ENCODE peak calls at places on chromosomes 3 and 15, in five cellular contexts. One of them, this sample, is unnamed.

GRCh38 chr3:41673643-41674042 is 288.3 kb downstream of the ULK4 start:
- DNase-seq in lower lobe of right lung: no peak
- DNase-seq in CD8-positive, alpha-beta T cell: no peak
- DNase-seq in aorta: no peak
- DNase-seq in CD4-positive, CD25-positive, alpha-beta regulatory T cell: no peak
- DNase-seq in this sample: no peak

GRCh38 chr15:90004671-90005070 is 3.5 kb downstream of the ZNF710 start:
- DNase-seq in CD8-positive, alpha-beta T cell: no peak
- DNase-seq in lower lobe of right lung: peak
- DNase-seq in CD4-positive, CD25-positive, alpha-beta regulatory T cell: no peak
- DNase-seq in aorta: peak
- DNase-seq in this sample: peak

GRCh38 chr15:34853001-34853758 is 57.8 kb upstream of the ACTC1 start:
- DNase-seq in CD8-positive, alpha-beta T cell: no peak
- DNase-seq in aorta: no peak
- DNase-seq in CD4-positive, CD25-positive, alpha-beta regulatory T cell: no peak
- DNase-seq in lower lobe of right lung: no peak
- DNase-seq in this sample: peak

GRCh38 chr3:157393076-157393475 is 43.6 kb upstream of the PTX3 start:
- DNase-seq in CD8-positive, alpha-beta T cell: no peak
- DNase-seq in lower lobe of right lung: no peak
- DNase-seq in CD4-positive, CD25-positive, alpha-beta regulatory T cell: no peak
- DNase-seq in aorta: no peak
- DNase-seq in this sample: peak

GRCh38 chr15:68447209-68447608 is 15.2 kb upstream of the ITGA11 start:
- DNase-seq in lower lobe of right lung: no peak
- DNase-seq in CD4-positive, CD25-positive, alpha-beta regulatory T cell: no peak
- DNase-seq in CD8-positive, alpha-beta T cell: no peak
- DNase-seq in aorta: no peak
- DNase-seq in this sample: peak

GRCh38 chr3:42116466-42116865 is 25.3 kb downstream of the TRAK1 start:
- DNase-seq in CD8-positive, alpha-beta T cell: no peak
- DNase-seq in CD4-positive, CD25-positive, alpha-beta regulatory T cell: no peak
- DNase-seq in lower lobe of right lung: no peak
- DNase-seq in aorta: no peak
- DNase-seq in this sample: no peak

GRCh38 chr3:116939091-116939490 is 229.5 kb downstream of the TUSC7 start:
- DNase-seq in aorta: no peak
- DNase-seq in CD4-positive, CD25-positive, alpha-beta regulatory T cell: no peak
- DNase-seq in lower lobe of right lung: no peak
- DNase-seq in CD8-positive, alpha-beta T cell: no peak
- DNase-seq in this sample: peak

GRCh38 chr15:67039349-67040075 is 25.9 kb upstream of the SMAD3 start:
- DNase-seq in lower lobe of right lung: no peak
- DNase-seq in aorta: no peak
- DNase-seq in CD4-positive, CD25-positive, alpha-beta regulatory T cell: no peak
- DNase-seq in CD8-positive, alpha-beta T cell: no peak
- DNase-seq in this sample: peak

GRCh38 chr15:100661161-100661560 is 58.8 kb downstream of the ASB7 start:
- DNase-seq in CD4-positive, CD25-positive, alpha-beta regulatory T cell: no peak
- DNase-seq in aorta: no peak
- DNase-seq in lower lobe of right lung: no peak
- DNase-seq in CD8-positive, alpha-beta T cell: no peak
- DNase-seq in this sample: no peak

GRCh38 chr3:61618871-61619270 is 57.5 kb downstream of the PTPRG start:
- DNase-seq in lower lobe of right lung: no peak
- DNase-seq in CD8-positive, alpha-beta T cell: no peak
- DNase-seq in CD4-positive, CD25-positive, alpha-beta regulatory T cell: no peak
- DNase-seq in aorta: no peak
- DNase-seq in this sample: no peak

GRCh38 chr3:185954366-185954723 is 16.5 kb upstream of the TRA2B start:
- DNase-seq in CD4-positive, CD25-positive, alpha-beta regulatory T cell: no peak
- DNase-seq in lower lobe of right lung: no peak
- DNase-seq in aorta: no peak
- DNase-seq in CD8-positive, alpha-beta T cell: no peak
- DNase-seq in this sample: no peak

GRCh38 chr3:170614214-170614966 is 28.5 kb upstream of the SLC7A14 start:
- DNase-seq in aorta: no peak
- DNase-seq in lower lobe of right lung: no peak
- DNase-seq in CD8-positive, alpha-beta T cell: no peak
- DNase-seq in CD4-positive, CD25-positive, alpha-beta regulatory T cell: no peak
- DNase-seq in this sample: peak

GRCh38 chr3:164604687-164605086 is 473.6 kb downstream of the SI start:
- DNase-seq in CD4-positive, CD25-positive, alpha-beta regulatory T cell: no peak
- DNase-seq in lower lobe of right lung: no peak
- DNase-seq in CD8-positive, alpha-beta T cell: no peak
- DNase-seq in aorta: no peak
- DNase-seq in this sample: no peak

GRCh38 chr3:123411340-123412040 is 37.4 kb downstream of the ADCY5 start:
- DNase-seq in aorta: peak
- DNase-seq in lower lobe of right lung: no peak
- DNase-seq in CD8-positive, alpha-beta T cell: no peak
- DNase-seq in CD4-positive, CD25-positive, alpha-beta regulatory T cell: no peak
- DNase-seq in this sample: no peak

DNA sequence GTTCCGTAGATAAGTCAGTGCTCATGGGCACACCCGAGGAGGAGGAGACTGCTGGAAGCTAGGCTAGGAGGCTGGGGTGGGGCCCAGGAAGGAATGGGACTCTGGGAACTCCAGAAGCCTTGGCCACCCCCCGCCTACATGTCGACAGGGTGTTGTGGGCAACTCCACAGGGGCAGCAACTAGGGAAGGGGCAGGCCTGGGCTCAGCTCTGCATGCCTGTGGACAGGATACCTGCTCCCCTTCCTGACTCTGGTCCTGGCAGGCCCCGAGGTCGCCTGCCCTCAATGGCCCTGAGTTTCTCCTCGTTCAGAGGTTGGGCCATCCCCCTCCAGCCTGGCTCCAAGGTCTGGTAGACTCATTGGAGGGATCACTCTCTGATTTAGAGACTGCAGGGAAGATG is 138.9 kb upstream of the LINGO1 start:
- DNase-seq in CD8-positive, alpha-beta T cell: no peak
- DNase-seq in aorta: no peak
- DNase-seq in lower lobe of right lung: no peak
- DNase-seq in CD4-positive, CD25-positive, alpha-beta regulatory T cell: no peak
- DNase-seq in this sample: no peak
- H3K4me3 ChIP-seq in CD8-positive, alpha-beta T cell: no peak
- H3K4me3 ChIP-seq in aorta: no peak
- H3K4me3 ChIP-seq in lower lobe of right lung: no peak
- H3K4me3 ChIP-seq in CD4-positive, CD25-positive, alpha-beta regulatory T cell: no peak
- H3K4me3 ChIP-seq in this sample: no peak

DNA sequence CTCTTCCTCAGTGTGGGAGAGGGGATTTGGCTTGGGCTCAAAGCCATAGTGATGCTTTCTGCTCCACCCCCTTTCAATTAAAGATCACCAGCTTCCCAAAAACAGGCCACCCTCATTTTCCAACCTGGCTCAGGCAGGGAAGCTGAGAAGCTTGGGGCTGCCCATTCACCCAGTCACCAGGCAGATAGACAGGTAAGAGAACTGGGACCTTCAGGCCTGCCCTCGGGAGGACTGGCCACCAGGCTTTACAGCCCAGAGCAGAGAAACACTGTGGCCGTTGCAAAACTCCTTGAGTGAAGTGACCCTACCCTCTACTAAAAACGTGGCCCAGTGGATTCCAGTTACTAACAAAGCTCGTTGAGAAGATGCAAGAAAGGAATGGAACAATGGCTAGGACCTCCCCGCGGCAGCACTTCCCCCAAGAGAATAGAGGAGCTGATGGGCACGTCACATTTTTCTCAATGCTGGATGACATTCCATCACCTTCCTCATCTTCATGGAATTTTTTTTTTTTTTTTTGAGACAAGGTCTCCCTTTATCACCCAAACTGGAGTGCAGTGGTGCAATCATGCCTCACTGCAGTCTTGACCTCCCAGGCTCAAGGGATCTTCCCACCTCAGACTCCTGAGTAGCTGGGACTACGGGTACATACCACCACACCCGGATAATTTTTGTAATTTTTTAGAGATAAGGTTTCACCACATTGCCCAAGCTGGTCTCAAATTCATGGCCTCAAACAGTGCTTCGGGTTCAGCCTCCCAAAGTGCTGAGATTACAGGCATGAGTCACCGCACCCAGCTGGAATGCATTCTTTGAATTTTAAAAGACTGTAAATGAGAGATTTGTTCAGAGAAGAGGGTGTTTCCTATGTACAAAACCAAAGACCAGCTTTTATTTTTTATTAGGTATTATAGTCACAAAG is 37.9 kb downstream of the LIPC start:
- DNase-seq in CD8-positive, alpha-beta T cell: no peak
- DNase-seq in aorta: no peak
- DNase-seq in CD4-positive, CD25-positive, alpha-beta regulatory T cell: no peak
- DNase-seq in lower lobe of right lung: no peak
- DNase-seq in this sample: peak
- H3K4me3 ChIP-seq in CD8-positive, alpha-beta T cell: no peak
- H3K4me3 ChIP-seq in aorta: no peak
- H3K4me3 ChIP-seq in CD4-positive, CD25-positive, alpha-beta regulatory T cell: no peak
- H3K4me3 ChIP-seq in lower lobe of right lung: no peak
- H3K4me3 ChIP-seq in this sample: no peak

GRCh38 chr3:10319251-10319650 is 1.7 kb downstream of the SEC13 start:
- DNase-seq in aorta: no peak
- DNase-seq in lower lobe of right lung: no peak
- DNase-seq in CD8-positive, alpha-beta T cell: no peak
- DNase-seq in CD4-positive, CD25-positive, alpha-beta regulatory T cell: no peak
- DNase-seq in this sample: no peak
- H3K4me3 ChIP-seq in aorta: no peak
- H3K4me3 ChIP-seq in lower lobe of right lung: no peak
- H3K4me3 ChIP-seq in CD8-positive, alpha-beta T cell: no peak
- H3K4me3 ChIP-seq in CD4-positive, CD25-positive, alpha-beta regulatory T cell: no peak
- H3K4me3 ChIP-seq in this sample: no peak

DNA sequence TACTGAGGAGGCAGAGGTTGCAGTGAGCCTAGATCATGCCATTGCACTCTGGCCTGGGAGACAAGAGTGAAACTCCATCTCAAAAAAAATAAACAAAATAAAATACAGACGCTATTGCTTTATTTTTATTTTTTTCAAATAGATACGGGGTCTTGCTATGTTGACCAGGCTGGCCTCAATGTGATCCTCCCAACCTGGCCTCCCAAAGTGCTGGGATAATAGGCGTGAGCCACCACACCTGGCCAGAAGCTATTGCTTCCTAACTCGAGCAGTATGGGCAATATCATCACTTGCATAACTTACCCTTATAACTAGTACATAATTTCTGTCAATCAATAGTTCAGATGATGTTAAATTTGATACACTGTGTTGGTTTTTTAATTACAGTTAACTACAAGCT is 3.0 kb downstream of the ARF4 start:
- DNase-seq in CD8-positive, alpha-beta T cell: no peak
- DNase-seq in aorta: no peak
- DNase-seq in CD4-positive, CD25-positive, alpha-beta regulatory T cell: no peak
- DNase-seq in lower lobe of right lung: no peak
- DNase-seq in this sample: no peak
- H3K4me3 ChIP-seq in CD8-positive, alpha-beta T cell: no peak
- H3K4me3 ChIP-seq in aorta: peak
- H3K4me3 ChIP-seq in CD4-positive, CD25-positive, alpha-beta regulatory T cell: peak
- H3K4me3 ChIP-seq in lower lobe of right lung: peak
- H3K4me3 ChIP-seq in this sample: no peak

DNA sequence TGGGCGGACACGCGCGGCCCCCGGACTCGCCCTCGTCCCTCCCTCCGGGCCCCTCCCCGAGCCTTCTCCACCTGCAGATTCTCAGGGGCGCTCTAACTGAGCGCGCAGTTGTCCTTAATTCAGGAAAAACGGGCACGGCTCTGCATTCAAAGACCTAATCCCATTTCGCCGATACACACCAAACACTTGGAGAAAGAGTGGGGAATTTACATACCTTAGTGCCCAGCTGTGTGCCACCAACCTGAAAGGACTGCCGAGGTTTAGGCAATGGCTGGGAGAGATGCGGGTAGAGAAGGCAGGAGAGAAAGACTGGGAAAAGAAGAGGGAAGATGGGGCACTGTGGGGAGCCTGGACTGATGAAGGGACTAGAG is 21.8 kb downstream of the IGDCC3 start:
- DNase-seq in lower lobe of right lung: no peak
- DNase-seq in CD8-positive, alpha-beta T cell: no peak
- DNase-seq in aorta: no peak
- DNase-seq in CD4-positive, CD25-positive, alpha-beta regulatory T cell: no peak
- DNase-seq in this sample: no peak
- H3K4me3 ChIP-seq in lower lobe of right lung: peak
- H3K4me3 ChIP-seq in CD8-positive, alpha-beta T cell: peak
- H3K4me3 ChIP-seq in aorta: peak
- H3K4me3 ChIP-seq in CD4-positive, CD25-positive, alpha-beta regulatory T cell: no peak
- H3K4me3 ChIP-seq in this sample: peak

DNA sequence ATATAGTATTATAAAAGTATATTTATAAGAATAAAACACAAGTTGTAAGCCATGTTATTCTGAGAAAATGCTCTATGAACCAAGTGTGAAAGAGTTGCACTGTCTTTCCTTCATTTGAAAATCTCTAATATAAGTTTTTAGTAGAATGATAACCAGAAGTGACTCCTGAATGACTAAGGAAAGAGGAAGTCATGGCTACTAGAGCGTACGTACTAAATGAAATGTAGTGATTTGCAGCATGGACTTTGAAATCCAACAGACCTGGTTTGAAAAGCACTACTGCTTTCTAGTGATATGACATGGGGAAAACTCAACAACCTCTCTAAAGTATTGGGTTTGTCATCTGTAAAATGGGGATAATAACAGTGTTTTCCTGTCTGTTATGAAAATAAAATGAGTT is 10.3 kb upstream of the DNAJC13 start:
- DNase-seq in CD8-positive, alpha-beta T cell: no peak
- DNase-seq in lower lobe of right lung: no peak
- DNase-seq in aorta: no peak
- DNase-seq in CD4-positive, CD25-positive, alpha-beta regulatory T cell: no peak
- DNase-seq in this sample: no peak
- H3K4me3 ChIP-seq in CD8-positive, alpha-beta T cell: no peak
- H3K4me3 ChIP-seq in lower lobe of right lung: no peak
- H3K4me3 ChIP-seq in aorta: no peak
- H3K4me3 ChIP-seq in CD4-positive, CD25-positive, alpha-beta regulatory T cell: no peak
- H3K4me3 ChIP-seq in this sample: no peak

DNA sequence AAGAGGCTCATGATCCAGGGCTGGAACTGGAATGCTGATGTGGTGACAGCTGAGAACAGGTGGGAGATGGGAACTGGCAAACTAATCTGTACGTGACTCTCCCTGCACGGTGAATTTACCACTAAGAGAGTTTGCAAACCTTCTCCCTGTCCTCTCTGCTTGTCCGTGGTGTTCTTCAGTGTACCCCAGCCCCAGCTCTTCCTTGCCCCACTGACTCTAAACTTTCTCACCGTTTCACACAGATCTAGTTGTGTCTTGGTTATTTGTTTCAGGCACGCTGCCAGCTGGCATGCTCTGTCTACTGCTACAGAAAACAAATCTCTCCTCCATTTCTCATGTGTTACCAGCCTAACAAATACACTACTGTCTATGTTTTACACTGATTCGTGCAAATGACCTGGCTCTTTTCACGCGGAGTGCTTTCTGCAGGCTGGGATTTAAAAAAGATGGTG is 192.7 kb upstream of the LRIG1 start:
- DNase-seq in CD4-positive, CD25-positive, alpha-beta regulatory T cell: no peak
- DNase-seq in aorta: no peak
- DNase-seq in lower lobe of right lung: no peak
- DNase-seq in CD8-positive, alpha-beta T cell: no peak
- DNase-seq in this sample: no peak
- H3K4me3 ChIP-seq in CD4-positive, CD25-positive, alpha-beta regulatory T cell: no peak
- H3K4me3 ChIP-seq in aorta: no peak
- H3K4me3 ChIP-seq in lower lobe of right lung: no peak
- H3K4me3 ChIP-seq in CD8-positive, alpha-beta T cell: no peak
- H3K4me3 ChIP-seq in this sample: no peak

DNA sequence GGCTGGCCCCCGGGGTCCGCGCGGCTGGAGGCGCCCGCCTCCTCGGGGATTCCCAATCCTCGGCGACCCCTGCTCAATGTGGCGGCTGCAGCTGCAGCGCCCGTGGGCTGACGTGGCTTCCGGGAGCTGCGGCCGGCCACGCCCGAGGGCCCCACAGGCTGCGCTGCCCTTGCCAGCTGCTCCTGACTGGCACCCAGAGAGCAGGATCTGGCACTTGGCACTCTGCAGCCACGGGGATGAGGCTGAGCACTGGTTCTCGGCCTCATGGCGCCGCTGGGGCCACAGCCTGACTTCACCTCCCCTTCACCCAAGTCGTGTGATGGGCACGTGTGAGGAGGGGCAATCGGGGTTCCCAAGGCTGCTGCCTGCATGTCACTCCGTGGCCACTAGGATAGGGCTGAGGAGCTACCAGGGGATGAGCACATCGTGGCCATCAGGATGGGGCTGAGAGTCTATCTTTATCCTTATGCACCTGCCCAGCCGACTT is 267.8 kb upstream of the FRG2C start:
- DNase-seq in CD8-positive, alpha-beta T cell: no peak
- DNase-seq in lower lobe of right lung: no peak
- DNase-seq in CD4-positive, CD25-positive, alpha-beta regulatory T cell: no peak
- DNase-seq in aorta: peak
- DNase-seq in this sample: no peak
- H3K4me3 ChIP-seq in CD8-positive, alpha-beta T cell: no peak
- H3K4me3 ChIP-seq in lower lobe of right lung: peak
- H3K4me3 ChIP-seq in CD4-positive, CD25-positive, alpha-beta regulatory T cell: no peak
- H3K4me3 ChIP-seq in aorta: peak
- H3K4me3 ChIP-seq in this sample: peak